ENCODE peak calls at places on chromosomes 5 and 9, in nine cellular contexts. X is tibial artery, Q is esophagus muscularis mucosa, T is stomach, Y is foreskin fibroblast, L is IMR-90, G is fibroblast of the aortic adventitia, V is WTC11, O is psoas muscle. A is an unnamed sample.

GRCh38 chr9:127168756-127169506 is 46.5 kb upstream of the ANGPTL2 start:
- DNase-seq in X (no peak), Q (no peak), T (peak), Y (no peak), L (no peak), G (no peak), V (no peak), O (no peak), A (no peak)

GRCh38 chr5:137737349-137738256 is 1.7 kb upstream of the KLHL3 start:
- DNase-seq in X (peak), Q (no peak), T (peak), Y (no peak), L (peak), G (peak), V (no peak), O (no peak), A (no peak)

GRCh38 chr5:83586874-83587776 is 115.6 kb downstream of the VCAN start:
- DNase-seq in X (no peak), Q (no peak), T (no peak), Y (peak), L (peak), G (peak), V (no peak), O (no peak), A (no peak)

GRCh38 chr9:137234055-137234697 is 3.5 kb downstream of the SLC34A3 start:
- DNase-seq in X (no peak), Q (no peak), T (no peak), Y (no peak), L (no peak), G (no peak), V (no peak), O (no peak), A (no peak)

GRCh38 chr5:139708434-139708849 is 60.3 kb downstream of the CXXC5 start:
- DNase-seq in X (no peak), Q (no peak), T (no peak), Y (no peak), L (no peak), G (no peak), V (no peak), O (no peak), A (no peak)

GRCh38 chr5:15191012-15191411 is 309.0 kb upstream of the FBXL7 start:
- DNase-seq in X (no peak), Q (no peak), T (no peak), Y (no peak), L (no peak), G (no peak), V (no peak), O (no peak), A (no peak)

GRCh38 chr9:28443461-28443860 is 870.2 kb upstream of the C9orf72 start:
- DNase-seq in X (no peak), Q (no peak), T (no peak), Y (no peak), L (no peak), G (no peak), V (no peak), O (peak), A (no peak)

GRCh38 chr9:137460363-137461315 is 1.5 kb upstream of the NSMF start:
- DNase-seq in X (peak), Q (no peak), T (no peak), Y (no peak), L (no peak), G (no peak), V (no peak), O (peak), A (no peak)

GRCh38 chr9:83313771-83314170 is 224.4 kb downstream of the FRMD3 start:
- DNase-seq in X (no peak), Q (no peak), T (no peak), Y (no peak), L (no peak), G (no peak), V (no peak), O (no peak), A (no peak)

GRCh38 chr9:17578911-17579793 is at the start of gene SH3GL2:
- DNase-seq in X (no peak), Q (peak), T (peak), Y (no peak), L (peak), G (peak), V (peak), O (peak), A (peak)

GRCh38 chr5:65268520-65268919 is 213.2 kb downstream of the ADAMTS6 start:
- DNase-seq in X (no peak), Q (no peak), T (no peak), Y (no peak), L (no peak), G (peak), V (no peak), O (no peak), A (no peak)

GRCh38 chr5:170601608-170602007 is 97.8 kb downstream of the KCNIP1 start:
- DNase-seq in X (no peak), Q (no peak), T (no peak), Y (no peak), L (no peak), G (no peak), V (no peak), O (no peak), A (no peak)

GRCh38 chr5:171422495-171422894 is 3.0 kb downstream of the FGF18 start:
- DNase-seq in X (no peak), Q (no peak), T (peak), Y (no peak), L (no peak), G (no peak), V (no peak), O (no peak), A (no peak)

GRCh38 chr5:170221319-170221718 is 11.5 kb upstream of the C5orf58 start:
- DNase-seq in X (no peak), Q (no peak), T (no peak), Y (no peak), L (peak), G (no peak), V (no peak), O (no peak), A (no peak)

GRCh38 chr9:113501821-113502220 is 38.3 kb downstream of the RGS3 start:
- DNase-seq in X (no peak), Q (no peak), T (no peak), Y (no peak), L (no peak), G (no peak), V (no peak), O (no peak), A (no peak)

GRCh38 chr5:101393795-101394450 is 490.8 kb upstream of the ST8SIA4 start:
- DNase-seq in X (no peak), Q (no peak), T (no peak), Y (no peak), L (peak), G (peak), V (no peak), O (no peak), A (no peak)

GRCh38 chr9:75382126-75382525 is 293.8 kb downstream of the OSTF1 start:
- DNase-seq in X (no peak), Q (no peak), T (no peak), Y (no peak), L (no peak), G (no peak), V (no peak), O (no peak), A (no peak)

GRCh38 chr5:3602713-3603502 is 7.3 kb downstream of the IRX1 start:
- DNase-seq in X (no peak), Q (no peak), T (peak), Y (no peak), L (no peak), G (no peak), V (peak), O (no peak), A (no peak)

GRCh38 chr5:85225388-85225787 is 840.7 kb upstream of the EDIL3 start:
- DNase-seq in X (no peak), Q (no peak), T (no peak), Y (no peak), L (no peak), G (no peak), V (no peak), O (no peak), A (no peak)

GRCh38 chr5:57906637-57907036 is 424.0 kb upstream of the ACTBL2 start:
- DNase-seq in X (no peak), Q (no peak), T (no peak), Y (no peak), L (no peak), G (no peak), V (no peak), O (no peak), A (no peak)

GRCh38 chr5:171386006-171386671 is 1.5 kb upstream of the NPM1 start:
- DNase-seq in X (no peak), Q (no peak), T (no peak), Y (no peak), L (no peak), G (no peak), V (no peak), O (no peak), A (no peak)

GRCh38 chr9:90007516-90008430 is 403.0 kb downstream of the GADD45G start:
- DNase-seq in X (no peak), Q (no peak), T (no peak), Y (peak), L (peak), G (peak), V (no peak), O (no peak), A (no peak)

GRCh38 chr5:56566374-56567249 is 248.7 kb upstream of the MAP3K1 start:
- DNase-seq in X (no peak), Q (no peak), T (no peak), Y (no peak), L (no peak), G (no peak), V (no peak), O (no peak), A (no peak)

GRCh38 chr5:78698218-78698751 is 49.7 kb upstream of the LHFPL2 start:
- DNase-seq in X (peak), Q (no peak), T (no peak), Y (peak), L (peak), G (peak), V (no peak), O (peak), A (no peak)

GRCh38 chr5:10747678-10748622 is 13.1 kb downstream of the DAP start:
- DNase-seq in X (no peak), Q (no peak), T (no peak), Y (no peak), L (no peak), G (no peak), V (no peak), O (no peak), A (no peak)

GRCh38 chr5:56166671-56167070 is 66.5 kb downstream of the ANKRD55 start:
- DNase-seq in X (no peak), Q (no peak), T (no peak), Y (no peak), L (no peak), G (no peak), V (no peak), O (no peak), A (no peak)

GRCh38 chr5:140311011-140311467 is 8.1 kb upstream of the PFDN1 start:
- DNase-seq in X (no peak), Q (no peak), T (no peak), Y (peak), L (peak), G (peak), V (no peak), O (no peak), A (no peak)

DNA sequence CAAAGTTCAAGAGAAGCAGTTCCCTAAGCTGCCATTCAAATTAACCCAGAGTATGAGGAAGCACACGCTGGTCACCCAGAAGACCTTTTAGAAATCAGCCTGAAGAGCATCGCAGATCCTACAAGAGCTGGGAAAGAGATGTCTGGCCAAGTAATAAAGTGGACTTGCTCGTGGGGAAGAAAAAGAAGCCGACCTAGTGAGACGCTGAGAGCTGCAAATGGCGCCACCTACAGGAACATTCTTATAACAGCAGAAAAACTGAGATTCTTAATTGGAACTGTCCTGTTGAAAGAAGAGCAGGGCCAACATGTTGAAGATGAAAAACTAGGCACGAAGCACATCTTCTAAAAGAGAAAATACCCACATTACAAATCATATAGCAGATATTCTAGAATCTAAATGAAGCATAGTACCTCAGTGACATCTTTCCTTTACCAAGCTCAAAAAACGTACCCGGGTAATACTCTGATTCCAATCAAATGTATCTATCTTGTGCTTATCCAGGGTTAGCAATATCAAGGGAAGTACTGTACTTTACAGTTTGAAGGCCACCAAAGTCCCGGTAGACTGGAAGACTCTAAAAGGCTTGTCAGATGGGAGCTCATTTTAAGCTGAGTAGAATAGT is 3.9 kb upstream of the GNAQ start:
- DNase-seq in X (no peak), Q (no peak), T (peak), Y (peak), L (peak), G (peak), V (no peak), O (peak), A (no peak)
- TF ChIP-seq CTCF in X (peak), Q (peak), T (peak), Y (peak), L (peak), G (peak), V (peak), O (peak), A (peak)

GRCh38 chr5:1235379-1235778 is 10.2 kb downstream of the SLC6A18 start:
- DNase-seq in X (no peak), Q (no peak), T (no peak), Y (no peak), L (no peak), G (no peak), V (no peak), O (no peak), A (no peak)
- TF ChIP-seq CTCF in X (no peak), Q (no peak), T (no peak), Y (no peak), L (no peak), G (no peak), V (no peak), O (no peak), A (no peak)

DNA sequence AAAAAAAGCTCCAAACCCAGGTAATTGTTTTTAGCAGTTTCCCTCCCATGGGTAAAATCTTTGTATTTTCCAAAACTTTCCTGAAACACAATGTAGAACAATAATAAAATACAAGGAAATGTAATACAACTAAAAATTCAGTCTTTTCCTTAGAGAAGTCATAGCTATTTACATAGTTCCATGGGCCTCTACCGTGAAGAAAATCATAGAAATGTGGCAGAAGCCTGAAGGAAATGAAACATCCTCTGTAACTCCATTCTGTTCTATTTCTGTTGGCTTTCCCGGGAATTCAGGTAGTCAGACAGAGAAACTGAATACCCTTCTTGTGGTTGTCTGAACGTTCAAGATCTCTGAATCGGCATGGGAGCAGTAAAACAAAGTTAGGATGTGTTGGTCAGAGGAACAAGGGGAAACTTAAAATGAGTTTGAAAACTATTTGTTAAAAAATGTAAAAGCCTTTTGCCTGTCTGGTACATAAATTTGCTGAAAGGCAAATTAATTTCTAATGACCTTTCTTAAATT is 202.4 kb upstream of the ZNF608 start:
- DNase-seq in X (no peak), Q (no peak), T (no peak), Y (no peak), L (no peak), G (no peak), V (no peak), O (no peak), A (no peak)
- TF ChIP-seq CTCF in X (no peak), Q (no peak), T (no peak), Y (no peak), L (no peak), G (no peak), V (no peak), O (no peak), A (no peak)

GRCh38 chr9:121055642-121056143 is 5.6 kb upstream of the C5 start:
- DNase-seq in X (no peak), Q (no peak), T (no peak), Y (no peak), L (peak), G (peak), V (peak), O (no peak), A (no peak)
- TF ChIP-seq CTCF in X (no peak), Q (no peak), T (peak), Y (peak), L (peak), G (peak), V (peak), O (no peak), A (no peak)

DNA sequence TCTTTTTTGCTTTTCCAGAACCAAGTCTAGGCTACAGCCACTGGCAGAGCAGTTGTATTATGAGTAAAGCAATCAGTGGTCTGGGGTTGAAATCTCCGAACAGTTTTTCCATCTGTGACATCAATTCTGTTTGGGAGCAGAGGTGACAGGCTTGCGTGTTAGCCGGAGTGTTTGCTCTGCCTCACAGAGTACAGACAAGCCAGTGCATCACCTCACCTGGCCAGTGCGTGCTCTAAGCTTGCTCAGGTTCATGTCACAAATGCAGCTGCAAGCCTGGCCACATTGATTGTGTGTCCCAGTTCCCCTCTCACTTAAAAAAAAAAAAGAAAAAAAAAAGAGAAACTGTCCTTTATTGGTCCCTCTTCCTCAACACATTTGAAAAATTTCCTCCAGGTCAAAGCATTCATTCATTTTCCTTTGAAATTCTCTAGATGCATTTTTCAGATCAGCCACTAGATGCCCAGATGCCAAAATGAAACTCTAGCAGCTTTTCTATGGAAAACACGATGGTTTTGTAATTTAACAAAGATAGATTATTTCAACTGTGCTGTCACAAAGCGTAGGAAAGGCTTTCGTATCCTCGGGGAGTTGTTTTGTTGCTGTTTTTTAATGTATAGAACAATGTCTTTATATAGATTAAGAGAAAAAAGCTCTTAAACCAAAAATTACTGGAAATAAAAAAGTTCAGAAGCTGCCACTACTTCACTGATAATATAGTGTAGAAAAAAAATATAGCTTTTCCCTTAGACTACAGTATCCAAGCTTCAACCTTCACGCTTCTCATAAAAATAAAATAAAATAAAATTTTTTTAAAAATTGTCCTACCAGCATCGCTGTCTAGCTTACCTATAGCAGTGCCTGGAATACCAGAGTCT is 585.5 kb downstream of the TLE1 start:
- DNase-seq in X (no peak), Q (no peak), T (no peak), Y (no peak), L (no peak), G (peak), V (no peak), O (no peak), A (no peak)
- TF ChIP-seq CTCF in X (peak), Q (peak), T (peak), Y (peak), L (peak), G (peak), V (no peak), O (no peak), A (peak)

GRCh38 chr5:43400082-43400481 is 12.1 kb downstream of the CCL28 start:
- DNase-seq in X (no peak), Q (no peak), T (no peak), Y (no peak), L (peak), G (peak), V (no peak), O (no peak), A (no peak)
- TF ChIP-seq CTCF in X (no peak), Q (no peak), T (no peak), Y (peak), L (peak), G (peak), V (no peak), O (no peak), A (peak)

A was measured in D721Med.